ENCODE peak calls at places on chromosomes 12 and 14, in eight cellular contexts. B is fibroblast of lung, T is mammary epithelial cell, A is IMR-90, D is AG04450, O is GM23248, K is GM12865, I is GM23338. E is an unnamed sample.
A peak's percentile ranks its signal among the peaks of the same experiment; 100 is the strongest.

GRCh38 chr12:76312314-76312713 is 35.9 kb downstream of the BBS10 start:
- DNase-seq in A (no peak), I (peak; percentile 46), B (no peak), D (no peak), O (no peak), K (no peak), T (no peak), E (no peak)

GRCh38 chr12:112638420-112638819 is 153.1 kb upstream of the RPH3A start:
- DNase-seq in T (no peak), B (no peak), I (no peak), D (no peak), K (no peak), O (no peak), A (no peak), E (no peak)

GRCh38 chr12:71456316-71456715 is 16.7 kb downstream of the LGR5 start:
- DNase-seq in O (no peak), D (no peak), I (no peak), B (no peak), A (no peak), T (no peak), K (no peak), E (no peak)

GRCh38 chr12:118850244-118850825 is 131.0 kb upstream of the SRRM4 start:
- DNase-seq in A (no peak), T (no peak), I (peak; percentile 82), O (no peak), K (peak; percentile 48), D (no peak), B (no peak), E (peak; percentile 4)

GRCh38 chr14:71523630-71524320 is 408.5 kb upstream of the RGS6 start:
- DNase-seq in D (no peak), K (peak; percentile 84), T (no peak), I (no peak), A (peak; percentile 42), B (peak; percentile 43), O (peak; percentile 21), E (no peak)

GRCh38 chr12:4817813-4818212 is 91.9 kb upstream of the KCNA1 start:
- DNase-seq in I (no peak), B (no peak), D (no peak), O (no peak), A (no peak), T (no peak), K (no peak), E (no peak)

GRCh38 chr14:91817566-91818325 is 49.6 kb downstream of the TC2N start:
- DNase-seq in B (no peak), O (no peak), I (peak; percentile 46), D (no peak), A (no peak), T (no peak), K (peak; percentile 65), E (no peak)

GRCh38 chr12:124490584-124491305 is 76.7 kb downstream of the NCOR2 start:
- DNase-seq in B (no peak), T (no peak), K (no peak), D (no peak), A (no peak), O (no peak), I (no peak), E (no peak)

GRCh38 chr14:38098074-38098846 is 109.4 kb upstream of the SSTR1 start:
- DNase-seq in A (peak; percentile 95), K (no peak), D (peak; percentile 76), I (no peak), T (no peak), B (peak; percentile 77), O (peak; percentile 88), E (peak; percentile 42)

DNA sequence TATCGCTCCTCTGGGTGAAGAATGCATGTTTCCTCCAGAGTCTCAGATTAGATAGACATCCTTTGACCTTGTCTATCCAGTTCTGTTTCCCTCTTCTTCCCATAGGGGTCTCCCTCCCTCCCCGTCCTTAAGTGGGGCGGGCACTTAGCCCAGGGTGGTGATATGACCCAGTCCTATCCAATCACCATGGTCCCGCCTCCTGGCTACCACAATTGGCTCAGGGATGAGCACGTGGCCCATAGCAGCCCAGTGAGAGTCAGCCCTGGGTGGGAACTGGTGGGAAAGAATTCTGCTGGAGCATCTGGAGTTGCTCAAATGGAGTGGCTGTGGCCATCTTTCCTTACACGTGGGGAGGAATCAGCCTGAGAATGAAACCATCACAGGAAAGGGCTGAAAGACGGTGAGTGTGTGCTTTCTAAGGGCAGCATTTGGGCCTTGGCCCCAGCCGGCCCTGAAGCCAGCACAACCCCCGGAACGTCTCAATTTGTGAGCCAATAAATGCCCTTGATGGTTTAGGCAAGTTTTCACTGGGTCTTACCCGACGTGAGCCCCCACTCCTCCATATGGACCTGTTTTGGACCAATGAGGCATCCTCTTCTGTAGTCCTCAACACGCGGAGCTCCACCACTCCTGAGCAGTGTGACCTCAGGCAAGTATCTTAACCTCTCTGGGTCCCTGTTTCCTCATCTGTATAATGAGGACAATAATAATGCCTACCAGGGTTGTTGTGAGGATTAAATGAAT is 14.3 kb upstream of the MLXIP start:
- DNase-seq in A (peak; percentile 90), I (peak; percentile 97), B (peak; percentile 97), O (peak; percentile 63), K (peak; percentile 61), D (no peak), T (peak; percentile 37), E (peak; percentile 76)
- H3K4me3 ChIP-seq in A (no peak overlapping the region), I (peak overlapping the region; percentile 17), B (no peak overlapping the region), O (no peak overlapping the region), K (no peak overlapping the region), D (no peak overlapping the region), T (no peak overlapping the region), E (no peak overlapping the region)

GRCh38 chr12:14567311-14568195 is at the start of gene PLBD1:
- DNase-seq in B (peak; percentile 50), D (no peak), O (peak; percentile 50), A (no peak), I (peak; percentile 88), K (peak; percentile 4), T (peak; percentile 27), E (peak; percentile 11)
- H3K4me3 ChIP-seq in B (peak within 1 kb of the TSS; percentile 49), D (peak within 1 kb of the TSS; percentile 45), O (peak within 1 kb of the TSS; percentile 62), A (peak within 1 kb of the TSS; percentile 17), I (peak within 1 kb of the TSS; percentile 60), K (no peak within 1 kb of the TSS), T (peak within 1 kb of the TSS; percentile 15), E (peak within 1 kb of the TSS; percentile 39)

DNA sequence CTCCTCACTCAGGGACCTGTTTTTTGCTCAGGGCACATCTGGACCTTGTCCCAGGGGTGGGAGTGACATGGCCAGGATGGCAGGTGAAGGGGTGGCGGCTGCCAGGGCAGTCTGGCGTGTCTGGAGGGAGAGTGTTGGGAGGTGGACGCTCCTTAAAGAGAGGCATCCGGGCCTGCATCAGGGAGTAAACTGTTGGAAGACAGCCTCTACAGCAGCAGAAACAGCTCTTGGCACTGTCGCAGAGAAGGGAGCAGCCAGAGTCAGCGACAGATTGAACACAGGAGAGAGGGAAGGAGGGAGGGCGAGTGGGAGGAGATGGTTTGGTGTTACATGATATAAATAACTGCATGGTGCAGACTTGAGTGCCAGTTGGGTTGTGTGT is 52.8 kb downstream of the IGF1 start:
- DNase-seq in O (peak; percentile 29), A (no peak), K (no peak), D (no peak), I (no peak), T (no peak), B (no peak), E (no peak)
- H3K4me3 ChIP-seq in O (peak overlapping the region; percentile 35), A (no peak overlapping the region), K (no peak overlapping the region), D (no peak overlapping the region), I (no peak overlapping the region), T (no peak overlapping the region), B (no peak overlapping the region), E (no peak overlapping the region)

DNA sequence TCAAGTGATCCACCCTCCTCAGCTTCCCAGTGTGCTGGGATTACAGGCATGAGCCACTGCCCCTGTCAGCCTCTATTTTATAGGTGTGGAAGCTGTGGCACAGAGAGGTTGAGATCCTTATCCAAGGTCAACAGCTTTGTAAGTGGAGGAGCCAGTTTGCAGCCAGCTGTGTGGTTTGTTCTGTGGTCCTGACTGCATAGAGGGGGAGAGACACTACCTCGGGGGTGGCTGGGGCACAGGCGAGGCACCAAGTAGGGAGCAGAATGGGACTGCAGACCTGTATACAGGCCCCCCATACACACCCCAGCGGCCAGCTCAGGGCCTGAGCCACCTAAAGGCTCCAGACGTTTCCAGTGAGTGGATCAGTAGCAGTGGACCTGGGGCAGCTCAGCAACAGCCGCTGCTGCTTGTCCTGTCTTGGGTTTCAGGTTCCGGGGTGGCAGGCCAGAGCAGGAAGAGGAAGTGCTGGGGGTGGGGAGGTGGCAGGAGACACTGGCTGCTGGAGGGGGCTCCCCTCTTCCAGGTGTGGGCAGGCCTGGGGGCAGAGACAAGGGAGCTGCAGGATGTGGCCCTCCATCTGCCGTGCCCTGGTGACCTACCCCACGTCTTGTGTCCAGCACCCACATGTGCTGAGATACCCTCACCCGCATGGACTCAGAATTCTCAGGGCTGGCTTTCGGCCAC is 11.0 kb downstream of the ORAI1 start:
- DNase-seq in O (no peak), K (peak; percentile 68), I (no peak), B (no peak), D (no peak), A (no peak), T (no peak), E (no peak)
- H3K4me3 ChIP-seq in O (no peak overlapping the region), K (no peak overlapping the region), I (no peak overlapping the region), B (no peak overlapping the region), D (no peak overlapping the region), A (no peak overlapping the region), T (no peak overlapping the region), E (no peak overlapping the region)